ENCODE peak calls at places on chromosomes 12 and 14, in four cellular contexts. Q, N, M and J are unnamed samples. For H3K4me1, the result is how much of the 10 kb centered on the place peaks cover.

GRCh38 chr12:7602287-7602686 is 63.4 kb downstream of the APOBEC1 start:
- DNase-seq in Q (peak), N (no peak), M (no peak), J (no peak)

GRCh38 chr12:103698752-103699540 is 111.9 kb downstream of the STAB2 start:
- DNase-seq in Q (peak), N (no peak), M (peak), J (no peak)

GRCh38 chr14:46433381-46433780 is 218.2 kb downstream of the RPL10L start:
- DNase-seq in Q (no peak), N (no peak), M (no peak), J (no peak)

GRCh38 chr12:5908251-5908650 is 36.8 kb downstream of the ANO2 start:
- DNase-seq in Q (no peak), N (no peak), M (no peak), J (no peak)

GRCh38 chr14:20530771-20531571 is 25.6 kb downstream of the RNASE10 start:
- DNase-seq in Q (peak), N (peak), M (peak), J (peak)

GRCh38 chr12:52837781-52838736 is 3.9 kb upstream of the KRT79 start:
- DNase-seq in Q (no peak), N (no peak), M (peak), J (no peak)

GRCh38 chr12:14949631-14950030 is 11.3 kb upstream of the ERP27 start:
- DNase-seq in Q (no peak), N (no peak), M (no peak), J (no peak)

GRCh38 chr14:67429651-67430205 is 17.8 kb upstream of the PLEK2 start:
- DNase-seq in Q (no peak), N (no peak), M (no peak), J (no peak)

GRCh38 chr14:80433811-80434210 is 222.5 kb upstream of the DIO2 start:
- DNase-seq in Q (no peak), N (no peak), M (no peak), J (no peak)

GRCh38 chr12:17778242-17778641 is 311.8 kb downstream of the RERGL start:
- DNase-seq in Q (no peak), N (no peak), M (no peak), J (no peak)

GRCh38 chr12:104399750-104400612 is 56.8 kb upstream of the CHST11 start:
- DNase-seq in Q (no peak), N (no peak), M (no peak), J (no peak)

GRCh38 chr14:65101631-65102440 is 481 bp downstream of the MAX start:
- DNase-seq in Q (peak), N (no peak), M (no peak), J (no peak)

GRCh38 chr12:2244013-2244861 is 191.4 kb downstream of the CACNA1C start:
- DNase-seq in Q (peak), N (no peak), M (peak), J (peak)

GRCh38 chr14:64826333-64826732 is 53.4 kb downstream of the SPTB start:
- DNase-seq in Q (peak), N (no peak), M (peak), J (peak)

GRCh38 chr12:109897029-109897428 is 3.0 kb upstream of the TCHP start:
- DNase-seq in Q (no peak), N (no peak), M (no peak), J (no peak)

GRCh38 chr12:81699572-81699971 is 59.6 kb downstream of the PPFIA2 start:
- DNase-seq in Q (no peak), N (no peak), M (no peak), J (no peak)

GRCh38 chr14:69042309-69043006 is 63.4 kb upstream of the ACTN1 start:
- DNase-seq in Q (no peak), N (no peak), M (no peak), J (no peak)
- H3K4me1 ChIP-seq in Q (half or more), N (under half), M (half or more), J (under half)

DNA sequence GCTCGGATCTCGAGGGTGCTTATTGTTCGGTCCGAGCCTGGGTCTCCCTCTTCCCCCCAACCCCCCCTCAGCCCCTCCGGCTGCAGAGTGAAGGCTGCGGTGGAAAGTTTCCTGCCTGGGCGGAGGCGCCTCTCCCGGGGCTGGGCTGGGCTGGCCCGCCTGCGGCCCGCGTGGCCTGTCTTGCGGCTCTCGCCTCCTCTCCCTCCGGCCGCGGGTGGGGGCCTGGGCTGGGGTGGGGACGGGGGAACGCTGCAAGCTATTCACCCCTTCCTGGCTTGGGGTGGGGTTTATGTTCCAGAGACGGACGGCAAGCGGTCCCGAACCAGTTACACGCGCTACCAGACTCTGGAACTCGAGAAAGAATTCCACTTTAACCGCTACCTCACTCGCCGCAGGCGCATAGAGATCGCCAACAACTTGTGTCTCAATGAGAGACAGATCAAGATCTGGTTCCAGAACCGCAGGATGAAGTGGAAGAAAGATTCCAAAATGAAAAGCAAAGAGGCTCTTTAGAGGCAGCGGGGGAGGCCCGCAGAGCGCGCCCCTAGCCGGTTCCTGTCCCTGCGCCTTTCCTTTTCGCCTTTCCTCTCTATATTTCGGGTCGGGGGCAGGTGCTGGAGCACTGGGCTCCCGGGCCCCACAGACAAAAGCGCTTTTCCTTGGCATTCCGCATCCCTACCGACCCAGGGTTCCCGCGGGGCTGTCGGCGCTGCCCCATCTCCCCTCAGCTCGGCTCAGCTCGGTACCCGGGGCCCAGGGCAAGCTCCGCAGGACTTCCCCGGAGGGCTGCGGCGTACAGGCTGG is 1.3 kb downstream of the HOXC5 start:
- DNase-seq in Q (peak), N (no peak), M (no peak), J (no peak)
- TF ChIP-seq EZH2 in Q (no peak), N (no peak), M (peak), J (peak)

GRCh38 chr14:29654910-29655590 is 272.6 kb downstream of the PRKD1 start:
- DNase-seq in Q (peak), N (no peak), M (peak), J (peak)
- H2AFZ ChIP-seq in Q (peak), N (no peak), M (no peak), J (no peak)

GRCh38 chr14:92520701-92521415 is 7.3 kb downstream of the RIN3 start:
- DNase-seq in Q (no peak), N (no peak), M (no peak), J (no peak)
- H3K4me1 ChIP-seq in Q (under half), N (under half), M (under half), J (under half)